ENCODE peak calls at places on chromosomes 3 and 15, in eight cellular contexts. H is posterior cingulate gyrus; B is astrocyte; T is memory B cell; R is activated effector memory CD4-positive, alpha-beta T cell treated with Interleukin-2 at 50 U/mL for 16 hours; D is H9; K is NCI-H774; J is NCI-H1105 treated with DMSO at 0.1 percent for 48 hours. U is an unnamed sample.

GRCh38 chr3:124878561-124879394 is 8.4 kb downstream of the ITGB5 start:
- DNase-seq in H (no peak), B (peak), T (no peak), R (no peak), D (no peak), K (no peak), J (no peak), U (no peak)

GRCh38 chr3:48011771-48012170 is 4.4 kb downstream of the MAP4 start:
- DNase-seq in H (no peak), B (no peak), T (no peak), R (no peak), D (no peak), K (no peak), J (no peak), U (no peak)

GRCh38 chr3:129440648-129441190 is 695 bp downstream of the IFT122 start:
- DNase-seq in H (no peak), B (no peak), T (no peak), R (no peak), D (no peak), K (no peak), J (peak), U (no peak)

GRCh38 chr3:141373768-141374526 is 5.6 kb downstream of the ZBTB38 start:
- DNase-seq in H (no peak), B (peak), T (no peak), R (no peak), D (peak), K (no peak), J (no peak), U (no peak)

GRCh38 chr3:50221413-50222168 is 14.4 kb upstream of the GNAI2 start:
- DNase-seq in H (no peak), B (no peak), T (no peak), R (no peak), D (peak), K (no peak), J (no peak), U (no peak)

GRCh38 chr15:93955197-93955596 is 276.2 kb upstream of the MCTP2 start:
- DNase-seq in H (no peak), B (no peak), T (no peak), R (no peak), D (no peak), K (no peak), J (no peak), U (no peak)

GRCh38 chr3:42994595-42994994 is 15.5 kb downstream of the GASK1A start:
- DNase-seq in H (no peak), B (no peak), T (no peak), R (no peak), D (no peak), K (no peak), J (no peak), U (no peak)

GRCh38 chr3:68977486-68978167 is 35.9 kb downstream of the EOGT start:
- DNase-seq in H (no peak), B (no peak), T (no peak), R (no peak), D (no peak), K (no peak), J (no peak), U (no peak)

GRCh38 chr15:73951044-73951561 is 24.8 kb downstream of the LOXL1 start:
- DNase-seq in H (peak), B (peak), T (no peak), R (peak), D (peak), K (no peak), J (peak), U (peak)

GRCh38 chr3:67540198-67540894 is 114.1 kb downstream of the SUCLG2 start:
- DNase-seq in H (no peak), B (no peak), T (no peak), R (no peak), D (peak), K (no peak), J (no peak), U (no peak)

GRCh38 chr3:150763841-150764483 is 993 bp upstream of the SIAH2 start:
- DNase-seq in H (peak), B (no peak), T (no peak), R (no peak), D (peak), K (peak), J (peak), U (no peak)

GRCh38 chr3:177711637-177712036 is 514.4 kb upstream of the TBL1XR1 start:
- DNase-seq in H (no peak), B (no peak), T (no peak), R (no peak), D (no peak), K (no peak), J (no peak), U (no peak)

GRCh38 chr15:85380860-85381535 is 595 bp downstream of the AKAP13 start:
- DNase-seq in H (no peak), B (peak), T (peak), R (peak), D (no peak), K (peak), J (no peak), U (peak)

GRCh38 chr3:119469378-119470189 is 821 bp downstream of the POGLUT1 start:
- DNase-seq in H (no peak), B (peak), T (no peak), R (no peak), D (no peak), K (no peak), J (peak), U (no peak)

GRCh38 chr3:69871256-69871655 is 128.3 kb upstream of the SAMMSON start:
- DNase-seq in H (no peak), B (no peak), T (no peak), R (no peak), D (no peak), K (no peak), J (no peak), U (no peak)

U was measured in stimulated activated effector memory CD8-positive, alpha-beta T cell treated with anti-CD3 and anti-CD28 coated beads, Interleukin-12 subunit alpha, Interleukin-12 subunit beta, amount 100 ng/mL, for 72 hours.